ENCODE peak calls at places on chromosomes 13 and 19, in four cellular contexts. One of them, this sample, is unnamed.

GRCh38 chr13:26340812-26341211 is 86.9 kb downstream of the CDK8 start:
- DNase-seq in GM23248: peak; percentile 10
- DNase-seq in PC-3: no peak
- DNase-seq in neural progenitor cell: no peak
- DNase-seq in this sample: no peak

GRCh38 chr19:48169585-48169973 is 565 bp downstream of the LIG1 start:
- DNase-seq in GM23248: peak; percentile 83
- DNase-seq in PC-3: peak; percentile 66
- DNase-seq in neural progenitor cell: peak; percentile 87
- DNase-seq in this sample: peak; percentile 84

GRCh38 chr13:29753593-29754485 is 96.6 kb downstream of the UBL3 start:
- DNase-seq in GM23248: peak; percentile 63
- DNase-seq in PC-3: no peak
- DNase-seq in neural progenitor cell: no peak
- DNase-seq in this sample: no peak

GRCh38 chr13:101917833-101918755 is 465.6 kb downstream of the ITGBL1 start:
- DNase-seq in GM23248: no peak
- DNase-seq in PC-3: no peak
- DNase-seq in neural progenitor cell: peak; percentile 40
- DNase-seq in this sample: no peak

GRCh38 chr13:59906413-59907027 is 257.2 kb downstream of the DIAPH3 start:
- DNase-seq in GM23248: peak; percentile 67
- DNase-seq in PC-3: peak; percentile 41
- DNase-seq in neural progenitor cell: peak; percentile 33
- DNase-seq in this sample: peak; percentile 16

GRCh38 chr19:41500443-41500842 is 57.5 kb downstream of the ERICH4 start:
- DNase-seq in GM23248: no peak
- DNase-seq in PC-3: no peak
- DNase-seq in neural progenitor cell: no peak
- DNase-seq in this sample: no peak

GRCh38 chr13:80082396-80083096 is 258.4 kb downstream of the SPRY2 start:
- DNase-seq in GM23248: peak; percentile 63
- DNase-seq in PC-3: peak; percentile 34
- DNase-seq in neural progenitor cell: no peak
- DNase-seq in this sample: no peak

GRCh38 chr19:4376991-4377781 is 23.2 kb downstream of the SH3GL1 start:
- DNase-seq in GM23248: peak; percentile 69
- DNase-seq in PC-3: peak; percentile 84
- DNase-seq in neural progenitor cell: no peak
- DNase-seq in this sample: no peak

DNA sequence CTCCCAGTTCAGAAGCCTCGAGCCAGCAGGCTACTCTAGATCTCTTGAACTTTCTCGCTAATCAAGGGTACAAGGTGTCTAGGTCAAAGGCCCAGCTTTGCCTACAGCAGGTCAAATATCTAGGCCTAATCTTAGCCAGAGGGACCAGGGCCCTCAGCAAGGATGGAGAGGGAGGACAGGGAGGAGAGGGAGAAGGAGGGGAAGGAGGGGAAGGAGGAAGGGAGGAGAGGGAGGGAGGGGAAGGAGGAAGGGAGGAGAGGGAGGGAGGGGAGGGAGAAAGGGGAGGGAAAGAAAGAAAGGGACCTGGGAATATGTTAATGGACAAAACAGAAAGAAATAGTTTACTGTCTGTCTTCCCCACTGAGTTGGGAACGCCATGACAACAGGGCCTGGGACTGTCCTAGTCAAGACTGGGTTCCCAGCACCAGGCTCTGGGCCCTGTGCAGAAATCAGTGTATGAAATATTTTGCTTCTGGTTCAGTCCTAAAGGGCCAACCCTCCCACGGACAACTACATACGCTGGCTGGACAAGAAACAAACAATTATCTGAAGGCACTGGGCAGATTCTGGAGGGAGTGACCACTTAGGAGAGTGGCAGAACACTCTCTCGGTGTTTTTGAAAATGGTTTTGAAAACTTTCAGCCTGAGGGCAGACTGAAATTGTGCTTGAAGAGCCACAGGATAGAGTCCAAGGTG is 4.6 kb downstream of the ECH1 start:
- DNase-seq in GM23248: no peak
- DNase-seq in PC-3: no peak
- DNase-seq in neural progenitor cell: no peak
- DNase-seq in this sample: no peak
- H3K36me3 ChIP-seq in GM23248: no peaks in the 10 kb centered on the region
- H3K36me3 ChIP-seq in PC-3: no peaks in the 10 kb centered on the region
- H3K36me3 ChIP-seq in neural progenitor cell: peaks cover 8% of the 10 kb centered on the region
- H3K36me3 ChIP-seq in this sample: peaks cover 37% of the 10 kb centered on the region

GRCh38 chr19:14567079-14567478 is 4.8 kb downstream of the NDUFB7 start:
- DNase-seq in GM23248: no peak
- DNase-seq in PC-3: no peak
- DNase-seq in neural progenitor cell: no peak
- DNase-seq in this sample: no peak
- TF ChIP-seq EZH2phosphoT487 in GM23248: no peak
- TF ChIP-seq EZH2phosphoT487 in PC-3: no peak
- TF ChIP-seq EZH2phosphoT487 in neural progenitor cell: no peak
- TF ChIP-seq EZH2phosphoT487 in this sample: no peak

GRCh38 chr13:112837371-112838037 is 131.5 kb upstream of the MCF2L start:
- DNase-seq in GM23248: peak; percentile 76
- DNase-seq in PC-3: no peak
- DNase-seq in neural progenitor cell: no peak
- DNase-seq in this sample: no peak
- H3K36me3 ChIP-seq in GM23248: no peaks in the 10 kb centered on the region
- H3K36me3 ChIP-seq in PC-3: no peaks in the 10 kb centered on the region
- H3K36me3 ChIP-seq in neural progenitor cell: no peaks in the 10 kb centered on the region
- H3K36me3 ChIP-seq in this sample: no peaks in the 10 kb centered on the region

GRCh38 chr19:19595171-19595701 is 23.3 kb downstream of the PBX4 start:
- DNase-seq in GM23248: peak; percentile 62
- DNase-seq in PC-3: peak; percentile 89
- DNase-seq in neural progenitor cell: no peak
- DNase-seq in this sample: no peak
- TF ChIP-seq EZH2phosphoT487 in GM23248: no peak
- TF ChIP-seq EZH2phosphoT487 in PC-3: no peak
- TF ChIP-seq EZH2phosphoT487 in neural progenitor cell: no peak
- TF ChIP-seq EZH2phosphoT487 in this sample: no peak

DNA sequence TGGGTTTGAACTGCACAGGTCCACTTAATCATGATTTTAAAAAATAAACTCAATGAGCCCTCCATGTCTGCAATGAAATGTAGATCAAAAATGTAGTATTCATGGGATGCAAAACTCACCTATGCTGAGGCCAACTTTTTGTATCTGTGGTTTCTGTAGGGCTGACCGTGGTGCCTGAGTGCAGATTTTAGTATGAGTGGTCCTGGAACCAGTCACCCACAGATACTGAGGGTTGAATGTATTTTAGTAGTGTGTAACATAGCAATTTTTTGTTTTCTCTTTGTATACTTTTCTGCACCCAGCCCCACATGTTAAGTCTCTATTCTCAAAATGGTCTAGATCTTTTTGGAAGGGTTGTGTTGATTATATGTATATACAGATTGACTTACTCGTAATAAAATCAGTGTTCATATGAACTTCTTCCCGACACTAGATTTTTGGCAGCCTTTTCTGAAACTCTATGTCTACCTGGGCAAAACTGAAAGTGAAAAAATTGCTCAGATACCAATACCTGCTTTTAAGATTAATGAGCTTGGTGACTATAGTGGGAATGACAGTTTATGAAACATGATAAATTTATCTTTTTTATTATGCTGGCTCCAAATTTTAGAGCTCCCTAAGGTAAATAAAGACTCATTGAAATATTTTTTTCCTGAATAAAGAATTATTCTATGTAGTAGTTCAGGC is 51.6 kb downstream of the DNAJC15 start:
- DNase-seq in GM23248: no peak
- DNase-seq in PC-3: no peak
- DNase-seq in neural progenitor cell: no peak
- DNase-seq in this sample: no peak
- H3K36me3 ChIP-seq in GM23248: peaks cover 2% of the 10 kb centered on the region
- H3K36me3 ChIP-seq in PC-3: no peaks in the 10 kb centered on the region
- H3K36me3 ChIP-seq in neural progenitor cell: no peaks in the 10 kb centered on the region
- H3K36me3 ChIP-seq in this sample: no peaks in the 10 kb centered on the region

GRCh38 chr13:39779337-39780270 is 124.1 kb downstream of the COG6 start:
- DNase-seq in GM23248: peak; percentile 27
- DNase-seq in PC-3: peak; percentile 39
- DNase-seq in neural progenitor cell: no peak
- DNase-seq in this sample: no peak
- TF ChIP-seq EZH2phosphoT487 in GM23248: no peak
- TF ChIP-seq EZH2phosphoT487 in PC-3: no peak
- TF ChIP-seq EZH2phosphoT487 in neural progenitor cell: no peak
- TF ChIP-seq EZH2phosphoT487 in this sample: no peak

GRCh38 chr13:113638806-113639205 is 19.2 kb downstream of the ATP4B start:
- DNase-seq in GM23248: no peak
- DNase-seq in PC-3: no peak
- DNase-seq in neural progenitor cell: no peak
- DNase-seq in this sample: no peak
- H3K36me3 ChIP-seq in GM23248: peaks cover 31% of the 10 kb centered on the region
- H3K36me3 ChIP-seq in PC-3: peaks cover 40% of the 10 kb centered on the region
- H3K36me3 ChIP-seq in neural progenitor cell: peaks cover 28% of the 10 kb centered on the region
- H3K36me3 ChIP-seq in this sample: peaks cover 72% of the 10 kb centered on the region

DNA sequence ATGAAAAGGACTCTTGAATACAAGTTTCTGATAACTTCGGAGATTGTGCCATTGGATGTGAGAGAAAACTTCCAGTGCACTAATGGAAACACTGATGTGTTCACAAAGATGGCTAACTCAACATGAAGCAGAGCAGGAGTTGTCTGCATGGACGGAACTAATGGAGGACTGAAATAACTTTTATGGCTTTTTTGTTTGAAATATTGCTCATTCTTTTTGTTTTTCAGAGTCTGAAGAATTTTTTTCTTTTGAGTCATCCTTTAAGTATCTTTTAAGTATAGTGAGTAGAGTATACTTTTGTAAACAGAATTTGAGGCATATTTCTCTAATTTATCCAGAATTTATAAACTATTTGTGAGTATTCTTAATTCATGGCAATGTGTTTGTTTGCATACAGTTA is 25.7 kb downstream of the CRYL1 start:
- DNase-seq in GM23248: peak; percentile 48
- DNase-seq in PC-3: peak; percentile 65
- DNase-seq in neural progenitor cell: no peak
- DNase-seq in this sample: no peak
- TF ChIP-seq EZH2phosphoT487 in GM23248: no peak
- TF ChIP-seq EZH2phosphoT487 in PC-3: no peak
- TF ChIP-seq EZH2phosphoT487 in neural progenitor cell: no peak
- TF ChIP-seq EZH2phosphoT487 in this sample: no peak

DNA sequence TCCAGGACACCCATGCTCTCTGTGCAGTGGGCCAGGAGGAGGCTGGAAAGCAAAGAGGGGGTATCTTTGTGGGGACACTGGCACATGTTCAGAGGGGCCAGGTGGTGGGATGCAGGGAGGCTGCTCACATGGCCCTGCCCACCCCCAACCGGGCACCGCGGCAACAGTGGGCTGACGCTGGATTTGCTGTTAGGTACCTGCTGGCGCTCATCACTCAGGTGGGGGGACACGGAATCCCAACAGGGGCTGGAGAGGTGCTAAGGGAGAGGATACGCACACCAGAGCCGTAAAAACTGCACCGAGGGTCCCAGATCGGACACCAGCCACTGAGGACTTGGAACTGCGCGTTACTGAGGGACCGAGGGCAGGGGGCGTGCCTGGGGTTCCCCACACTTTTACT is 19.2 kb downstream of the AKAP8L start:
- DNase-seq in GM23248: no peak
- DNase-seq in PC-3: no peak
- DNase-seq in neural progenitor cell: no peak
- DNase-seq in this sample: no peak
- H3K36me3 ChIP-seq in GM23248: peaks cover 20% of the 10 kb centered on the region
- H3K36me3 ChIP-seq in PC-3: peaks cover 42% of the 10 kb centered on the region
- H3K36me3 ChIP-seq in neural progenitor cell: no peaks in the 10 kb centered on the region
- H3K36me3 ChIP-seq in this sample: peaks cover 94% of the 10 kb centered on the region